ENCODE peak calls at places on chromosomes 11 and 22, in eight cellular contexts. One of them, this sample, is unnamed.

GRCh38 chr11:8610532-8611116 is 16.6 kb upstream of the STK33 start:
- DNase-seq in mucosa of descending colon: no peak
- DNase-seq in tibial nerve: no peak
- DNase-seq in endodermal cell: peak; percentile 50
- DNase-seq in psoas muscle: no peak
- DNase-seq in HepG2: no peak
- DNase-seq in A549: no peak
- DNase-seq in right lobe of liver: no peak
- DNase-seq in this sample: no peak

GRCh38 chr22:37852418-37852817 is 3.2 kb downstream of the EIF3L start:
- DNase-seq in HepG2: no peak
- DNase-seq in A549: no peak
- DNase-seq in psoas muscle: no peak
- DNase-seq in endodermal cell: no peak
- DNase-seq in tibial nerve: no peak
- DNase-seq in right lobe of liver: no peak
- DNase-seq in mucosa of descending colon: no peak
- DNase-seq in this sample: no peak

GRCh38 chr11:7582338-7582985 is 68.7 kb downstream of the PPFIBP2 start:
- DNase-seq in psoas muscle: no peak
- DNase-seq in right lobe of liver: no peak
- DNase-seq in mucosa of descending colon: no peak
- DNase-seq in endodermal cell: no peak
- DNase-seq in A549: no peak
- DNase-seq in tibial nerve: peak; percentile 31
- DNase-seq in HepG2: no peak
- DNase-seq in this sample: no peak

GRCh38 chr11:1049431-1049891 is 12.9 kb upstream of the MUC6 start:
- DNase-seq in psoas muscle: peak; percentile 14
- DNase-seq in A549: no peak
- DNase-seq in endodermal cell: peak; percentile 41
- DNase-seq in HepG2: no peak
- DNase-seq in right lobe of liver: no peak
- DNase-seq in mucosa of descending colon: no peak
- DNase-seq in tibial nerve: no peak
- DNase-seq in this sample: no peak

GRCh38 chr11:8068605-8069221 is 12.3 kb upstream of the TUB start:
- DNase-seq in right lobe of liver: peak; percentile 80
- DNase-seq in mucosa of descending colon: peak; percentile 19
- DNase-seq in A549: peak; percentile 17
- DNase-seq in tibial nerve: peak; percentile 79
- DNase-seq in endodermal cell: peak; percentile 45
- DNase-seq in psoas muscle: peak; percentile 70
- DNase-seq in HepG2: peak; percentile 47
- DNase-seq in this sample: peak; percentile 94

GRCh38 chr11:121295246-121296007 is 2.9 kb downstream of the SC5D start:
- DNase-seq in A549: no peak
- DNase-seq in HepG2: peak; percentile 52
- DNase-seq in right lobe of liver: no peak
- DNase-seq in mucosa of descending colon: no peak
- DNase-seq in endodermal cell: no peak
- DNase-seq in tibial nerve: no peak
- DNase-seq in psoas muscle: no peak
- DNase-seq in this sample: no peak

GRCh38 chr11:45301537-45302246 is 15.6 kb upstream of the SYT13 start:
- DNase-seq in tibial nerve: no peak
- DNase-seq in HepG2: no peak
- DNase-seq in mucosa of descending colon: no peak
- DNase-seq in psoas muscle: no peak
- DNase-seq in endodermal cell: no peak
- DNase-seq in A549: no peak
- DNase-seq in right lobe of liver: no peak
- DNase-seq in this sample: no peak

GRCh38 chr11:77868744-77869143 is 47.8 kb downstream of the AAMDC start:
- DNase-seq in A549: no peak
- DNase-seq in endodermal cell: no peak
- DNase-seq in psoas muscle: no peak
- DNase-seq in right lobe of liver: no peak
- DNase-seq in HepG2: no peak
- DNase-seq in tibial nerve: no peak
- DNase-seq in mucosa of descending colon: no peak
- DNase-seq in this sample: no peak

GRCh38 chr11:118857385-118857784 is 26.3 kb upstream of the CXCR5 start:
- DNase-seq in A549: no peak
- DNase-seq in mucosa of descending colon: no peak
- DNase-seq in right lobe of liver: no peak
- DNase-seq in endodermal cell: no peak
- DNase-seq in psoas muscle: no peak
- DNase-seq in HepG2: no peak
- DNase-seq in tibial nerve: no peak
- DNase-seq in this sample: no peak
- H3K4me1 ChIP-seq in A549: no peaks in the 10 kb centered on the region
- H3K4me1 ChIP-seq in mucosa of descending colon: no peaks in the 10 kb centered on the region
- H3K4me1 ChIP-seq in right lobe of liver: no peaks in the 10 kb centered on the region
- H3K4me1 ChIP-seq in endodermal cell: no peaks in the 10 kb centered on the region
- H3K4me1 ChIP-seq in psoas muscle: no peaks in the 10 kb centered on the region
- H3K4me1 ChIP-seq in HepG2: no peaks in the 10 kb centered on the region
- H3K4me1 ChIP-seq in tibial nerve: no peaks in the 10 kb centered on the region
- H3K4me1 ChIP-seq in this sample: no peaks in the 10 kb centered on the region

GRCh38 chr11:63671322-63672155 is at the start of gene ATL3:
- DNase-seq in HepG2: no peak
- DNase-seq in mucosa of descending colon: peak; percentile 99
- DNase-seq in tibial nerve: peak; percentile 99
- DNase-seq in right lobe of liver: peak; percentile 98
- DNase-seq in endodermal cell: peak; percentile 99
- DNase-seq in psoas muscle: peak; percentile 98
- DNase-seq in A549: peak; percentile 99
- DNase-seq in this sample: peak; percentile 98

GRCh38 chr11:63672156-63672463 is 934 bp upstream of the ATL3 start:
- DNase-seq in right lobe of liver: no peak
- DNase-seq in psoas muscle: no peak
- DNase-seq in tibial nerve: no peak
- DNase-seq in HepG2: no peak
- DNase-seq in A549: no peak
- DNase-seq in endodermal cell: no peak
- DNase-seq in mucosa of descending colon: no peak
- DNase-seq in this sample: no peak

GRCh38 chr11:63672934-63673539 is 1.9 kb upstream of the ATL3 start:
- DNase-seq in endodermal cell: no peak
- DNase-seq in tibial nerve: no peak
- DNase-seq in right lobe of liver: no peak
- DNase-seq in A549: peak; percentile 18
- DNase-seq in mucosa of descending colon: no peak
- DNase-seq in psoas muscle: no peak
- DNase-seq in HepG2: peak; percentile 39
- DNase-seq in this sample: no peak

GRCh38 chr11:63670077-63670737 is 969 bp downstream of the ATL3 start:
- DNase-seq in mucosa of descending colon: no peak
- DNase-seq in endodermal cell: no peak
- DNase-seq in A549: no peak
- DNase-seq in psoas muscle: no peak
- DNase-seq in HepG2: no peak
- DNase-seq in tibial nerve: peak; percentile 35
- DNase-seq in right lobe of liver: no peak
- DNase-seq in this sample: no peak

DNA sequence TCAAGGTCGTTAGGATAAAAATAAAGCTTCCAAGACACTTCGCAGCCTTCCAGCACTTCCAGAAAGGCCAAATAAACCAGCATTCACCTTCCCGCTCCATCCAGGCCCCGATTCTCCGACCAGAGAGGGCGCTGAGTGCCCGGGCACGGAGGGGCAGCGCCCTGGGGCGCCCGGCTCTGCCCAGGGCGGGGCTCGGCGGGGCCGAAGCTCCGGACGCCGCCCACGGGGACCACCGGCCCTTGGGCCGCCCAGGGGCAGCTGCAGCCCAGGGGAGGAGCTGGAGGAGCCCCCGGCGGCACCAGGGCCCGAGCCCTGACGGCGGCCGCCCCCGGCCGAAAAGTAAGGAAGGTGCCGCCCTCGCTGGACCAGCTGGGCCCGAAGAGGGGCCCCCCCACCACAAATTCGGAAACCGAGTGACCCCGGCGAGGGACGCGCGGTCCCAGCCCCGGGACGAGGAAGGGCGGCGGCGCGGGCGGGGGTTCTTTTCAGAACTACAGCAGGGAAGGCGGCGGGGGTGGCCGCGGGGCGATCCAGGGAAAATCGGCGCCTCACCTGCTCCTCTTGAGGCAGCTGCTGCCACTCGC is 346 bp downstream of the ATL3 start:
- DNase-seq in psoas muscle: peak; percentile 59
- DNase-seq in A549: peak; percentile 65
- DNase-seq in HepG2: no peak
- DNase-seq in endodermal cell: peak; percentile 84
- DNase-seq in right lobe of liver: peak; percentile 71
- DNase-seq in tibial nerve: peak; percentile 55
- DNase-seq in mucosa of descending colon: peak; percentile 79
- DNase-seq in this sample: peak; percentile 51
- TF ChIP-seq CTCF in psoas muscle: peak; percentile 38
- TF ChIP-seq CTCF in A549: peak; percentile 66
- TF ChIP-seq CTCF in HepG2: no peak
- TF ChIP-seq CTCF in endodermal cell: peak; percentile 66
- TF ChIP-seq CTCF in right lobe of liver: peak; percentile 55
- TF ChIP-seq CTCF in tibial nerve: peak; percentile 38
- TF ChIP-seq CTCF in mucosa of descending colon: peak; percentile 40
- TF ChIP-seq CTCF in this sample: peak; percentile 36

GRCh38 chr11:2139118-2139490 is at the start of gene IGF2:
- DNase-seq in right lobe of liver: peak; percentile 21
- DNase-seq in mucosa of descending colon: no peak
- DNase-seq in psoas muscle: peak; percentile 32
- DNase-seq in endodermal cell: peak; percentile 75
- DNase-seq in A549: no peak
- DNase-seq in tibial nerve: no peak
- DNase-seq in HepG2: peak; percentile 43
- DNase-seq in this sample: peak; percentile 55

GRCh38 chr11:2137202-2138071 is 1.8 kb downstream of the IGF2 start:
- DNase-seq in psoas muscle: peak; percentile 68
- DNase-seq in tibial nerve: peak; percentile 59
- DNase-seq in endodermal cell: peak; percentile 92
- DNase-seq in right lobe of liver: peak; percentile 59
- DNase-seq in mucosa of descending colon: peak; percentile 25
- DNase-seq in A549: peak; percentile 76
- DNase-seq in HepG2: peak; percentile 80
- DNase-seq in this sample: peak; percentile 78

GRCh38 chr11:2139691-2140337 is 625 bp upstream of the IGF2 start:
- DNase-seq in psoas muscle: peak; percentile 18
- DNase-seq in tibial nerve: no peak
- DNase-seq in right lobe of liver: peak; percentile 20
- DNase-seq in A549: no peak
- DNase-seq in HepG2: peak; percentile 29
- DNase-seq in endodermal cell: peak; percentile 73
- DNase-seq in mucosa of descending colon: no peak
- DNase-seq in this sample: no peak

GRCh38 chr11:2138075-2138435 is 1.1 kb downstream of the IGF2 start:
- DNase-seq in tibial nerve: no peak
- DNase-seq in A549: no peak
- DNase-seq in endodermal cell: peak; percentile 76
- DNase-seq in right lobe of liver: peak; percentile 23
- DNase-seq in mucosa of descending colon: no peak
- DNase-seq in HepG2: no peak
- DNase-seq in psoas muscle: peak; percentile 20
- DNase-seq in this sample: peak; percentile 60

DNA sequence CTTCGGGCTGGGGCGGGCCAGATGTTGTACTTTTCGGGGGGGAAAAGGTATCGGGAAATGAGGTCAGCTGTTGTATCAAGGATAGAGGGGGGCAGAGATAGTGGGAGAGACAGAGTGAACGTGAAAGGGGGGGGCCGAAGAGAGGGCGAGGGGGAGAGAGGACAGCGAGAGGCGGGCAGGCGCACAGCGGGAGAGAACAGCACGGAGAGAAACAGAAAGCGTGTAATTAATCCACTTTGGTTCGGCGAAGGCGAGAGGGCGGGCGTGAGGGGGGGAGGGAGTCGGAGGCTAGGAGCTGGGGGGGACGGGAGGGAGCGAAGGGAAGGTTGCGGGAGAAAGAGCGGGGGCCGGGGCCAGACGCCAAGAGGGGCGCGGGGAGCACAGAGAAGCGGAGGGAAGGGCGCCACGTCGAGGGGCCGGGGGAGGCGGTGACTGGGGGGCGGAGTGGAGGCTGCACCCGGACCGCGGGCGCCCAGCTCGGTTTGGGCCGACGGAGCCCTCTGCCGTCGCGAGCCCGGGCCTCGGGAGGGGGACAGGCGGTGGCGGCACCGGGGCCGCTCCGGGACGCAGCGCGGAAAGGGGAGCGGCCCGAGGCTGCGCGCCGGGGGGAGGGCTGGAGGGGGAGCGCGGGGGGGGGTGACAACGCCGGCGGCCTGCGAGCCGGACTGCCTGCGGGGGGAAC is 612 bp downstream of the IGF2 start:
- DNase-seq in psoas muscle: peak; percentile 24
- DNase-seq in HepG2: no peak
- DNase-seq in mucosa of descending colon: peak; percentile 12
- DNase-seq in endodermal cell: peak; percentile 72
- DNase-seq in right lobe of liver: peak; percentile 18
- DNase-seq in A549: no peak
- DNase-seq in tibial nerve: no peak
- DNase-seq in this sample: no peak
- H3K4me3 ChIP-seq in psoas muscle: peak overlapping the region; percentile 55
- H3K4me3 ChIP-seq in HepG2: peak overlapping the region; percentile 80
- H3K4me3 ChIP-seq in mucosa of descending colon: no peak overlapping the region
- H3K4me3 ChIP-seq in endodermal cell: no peak overlapping the region
- H3K4me3 ChIP-seq in right lobe of liver: no peak overlapping the region
- H3K4me3 ChIP-seq in A549: peak overlapping the region; percentile 52
- H3K4me3 ChIP-seq in tibial nerve: peak overlapping the region; percentile 21
- H3K4me3 ChIP-seq in this sample: peak overlapping the region; percentile 41

GRCh38 chr22:46078241-46079092 is 71.9 kb upstream of the PPARA start:
- DNase-seq in mucosa of descending colon: no peak
- DNase-seq in tibial nerve: no peak
- DNase-seq in HepG2: no peak
- DNase-seq in endodermal cell: no peak
- DNase-seq in A549: peak; percentile 89
- DNase-seq in psoas muscle: peak; percentile 84
- DNase-seq in right lobe of liver: peak; percentile 74
- DNase-seq in this sample: no peak

GRCh38 chr22:46076651-46077339 is 73.5 kb upstream of the PPARA start:
- DNase-seq in tibial nerve: no peak
- DNase-seq in mucosa of descending colon: no peak
- DNase-seq in right lobe of liver: peak; percentile 54
- DNase-seq in psoas muscle: peak; percentile 58
- DNase-seq in A549: peak; percentile 76
- DNase-seq in endodermal cell: no peak
- DNase-seq in HepG2: no peak
- DNase-seq in this sample: peak; percentile 65

GRCh38 chr22:46075764-46076531 is 74.4 kb upstream of the PPARA start:
- DNase-seq in tibial nerve: no peak
- DNase-seq in endodermal cell: no peak
- DNase-seq in right lobe of liver: peak; percentile 21
- DNase-seq in mucosa of descending colon: no peak
- DNase-seq in psoas muscle: peak; percentile 18
- DNase-seq in A549: no peak
- DNase-seq in HepG2: no peak
- DNase-seq in this sample: no peak

GRCh38 chr22:46079093-46079860 is 71.0 kb upstream of the PPARA start:
- DNase-seq in right lobe of liver: peak; percentile 24
- DNase-seq in endodermal cell: no peak
- DNase-seq in HepG2: no peak
- DNase-seq in A549: no peak
- DNase-seq in mucosa of descending colon: no peak
- DNase-seq in psoas muscle: peak; percentile 22
- DNase-seq in tibial nerve: no peak
- DNase-seq in this sample: no peak

DNA sequence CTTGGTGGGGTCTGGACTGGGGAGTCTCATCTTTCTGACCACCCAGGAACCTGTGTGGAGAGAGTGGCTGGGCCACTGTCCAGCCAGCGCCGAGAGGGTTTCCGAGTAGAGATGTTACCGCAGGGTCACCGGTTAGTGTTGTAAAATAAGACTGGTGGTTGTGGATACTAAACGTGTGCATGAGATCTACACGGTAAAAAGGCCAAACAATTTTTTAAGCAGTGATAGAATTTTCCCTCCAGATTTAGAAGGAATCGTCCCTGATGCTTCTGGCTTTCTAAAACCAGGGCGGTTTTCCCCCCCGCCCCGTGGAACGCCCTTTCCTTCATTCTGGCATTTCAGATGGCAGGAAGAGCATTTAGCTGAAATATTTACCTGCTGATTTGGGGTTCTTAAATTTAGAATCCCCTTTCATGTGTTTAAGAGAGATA is 72.6 kb upstream of the PPARA start:
- DNase-seq in psoas muscle: peak; percentile 34
- DNase-seq in right lobe of liver: peak; percentile 23
- DNase-seq in A549: no peak
- DNase-seq in endodermal cell: no peak
- DNase-seq in mucosa of descending colon: no peak
- DNase-seq in tibial nerve: no peak
- DNase-seq in HepG2: no peak
- DNase-seq in this sample: no peak
- H3K4me1 ChIP-seq in psoas muscle: peaks cover 62% of the 10 kb centered on the region
- H3K4me1 ChIP-seq in right lobe of liver: peaks cover 4% of the 10 kb centered on the region
- H3K4me1 ChIP-seq in A549: peaks cover 31% of the 10 kb centered on the region
- H3K4me1 ChIP-seq in endodermal cell: no peaks in the 10 kb centered on the region
- H3K4me1 ChIP-seq in mucosa of descending colon: peaks cover 29% of the 10 kb centered on the region
- H3K4me1 ChIP-seq in tibial nerve: peaks cover 41% of the 10 kb centered on the region
- H3K4me1 ChIP-seq in HepG2: peaks cover 12% of the 10 kb centered on the region
- H3K4me1 ChIP-seq in this sample: no peaks in the 10 kb centered on the region

This sample was measured in cardiac muscle cell.